ENCODE peak calls at places on chromosome 6, in nine cellular contexts. One of them, this sample, is unnamed.

GRCh38 chr6:149236584-149236983 is 80.9 kb upstream of the TAB2 start:
- DNase-seq in DMS53: peak
- DNase-seq in DMS 273 treated with DMSO at 0.1 percent for 48 hours: peak
- DNase-seq in AG04449: no peak
- DNase-seq in HCT116: no peak
- DNase-seq in nephron progenitor cell: no peak
- DNase-seq in KG1: no peak
- DNase-seq in ovary: no peak
- DNase-seq in T-helper 1 cell: no peak
- DNase-seq in this sample: no peak

GRCh38 chr6:47288245-47289090 is 21.2 kb downstream of the TNFRSF21 start:
- DNase-seq in DMS53: peak
- DNase-seq in DMS 273 treated with DMSO at 0.1 percent for 48 hours: peak
- DNase-seq in AG04449: no peak
- DNase-seq in HCT116: no peak
- DNase-seq in nephron progenitor cell: peak
- DNase-seq in KG1: no peak
- DNase-seq in ovary: no peak
- DNase-seq in T-helper 1 cell: no peak
- DNase-seq in this sample: no peak

GRCh38 chr6:16803294-16804006 is 42.2 kb upstream of the ATXN1 start:
- DNase-seq in DMS53: no peak
- DNase-seq in DMS 273 treated with DMSO at 0.1 percent for 48 hours: no peak
- DNase-seq in AG04449: peak
- DNase-seq in HCT116: no peak
- DNase-seq in nephron progenitor cell: peak
- DNase-seq in KG1: no peak
- DNase-seq in ovary: peak
- DNase-seq in T-helper 1 cell: no peak
- DNase-seq in this sample: no peak

GRCh38 chr6:24755284-24755683 is 19.5 kb upstream of the GMNN start:
- DNase-seq in DMS53: peak
- DNase-seq in DMS 273 treated with DMSO at 0.1 percent for 48 hours: no peak
- DNase-seq in AG04449: no peak
- DNase-seq in HCT116: no peak
- DNase-seq in nephron progenitor cell: no peak
- DNase-seq in KG1: no peak
- DNase-seq in ovary: no peak
- DNase-seq in T-helper 1 cell: no peak
- DNase-seq in this sample: no peak

GRCh38 chr6:4774296-4774695 is 1.9 kb upstream of the CDYL start:
- DNase-seq in DMS53: no peak
- DNase-seq in DMS 273 treated with DMSO at 0.1 percent for 48 hours: no peak
- DNase-seq in AG04449: no peak
- DNase-seq in HCT116: no peak
- DNase-seq in nephron progenitor cell: no peak
- DNase-seq in KG1: no peak
- DNase-seq in ovary: no peak
- DNase-seq in T-helper 1 cell: no peak
- DNase-seq in this sample: no peak

GRCh38 chr6:3789018-3789895 is 37.7 kb upstream of the PXDC1 start:
- DNase-seq in DMS53: no peak
- DNase-seq in DMS 273 treated with DMSO at 0.1 percent for 48 hours: no peak
- DNase-seq in AG04449: no peak
- DNase-seq in HCT116: no peak
- DNase-seq in nephron progenitor cell: no peak
- DNase-seq in KG1: no peak
- DNase-seq in ovary: no peak
- DNase-seq in T-helper 1 cell: no peak
- DNase-seq in this sample: no peak

GRCh38 chr6:18598865-18599264 is 211.7 kb downstream of the RNF144B start:
- DNase-seq in DMS53: no peak
- DNase-seq in DMS 273 treated with DMSO at 0.1 percent for 48 hours: no peak
- DNase-seq in AG04449: no peak
- DNase-seq in HCT116: no peak
- DNase-seq in nephron progenitor cell: no peak
- DNase-seq in KG1: no peak
- DNase-seq in ovary: no peak
- DNase-seq in T-helper 1 cell: no peak
- DNase-seq in this sample: no peak

GRCh38 chr6:80477591-80478370 is 371.3 kb downstream of the BCKDHB start:
- DNase-seq in DMS53: no peak
- DNase-seq in DMS 273 treated with DMSO at 0.1 percent for 48 hours: no peak
- DNase-seq in AG04449: no peak
- DNase-seq in HCT116: no peak
- DNase-seq in nephron progenitor cell: no peak
- DNase-seq in KG1: no peak
- DNase-seq in ovary: no peak
- DNase-seq in T-helper 1 cell: no peak
- DNase-seq in this sample: no peak

GRCh38 chr6:96015791-96016776 is at the start of gene FUT9:
- DNase-seq in DMS53: peak
- DNase-seq in DMS 273 treated with DMSO at 0.1 percent for 48 hours: peak
- DNase-seq in AG04449: no peak
- DNase-seq in HCT116: no peak
- DNase-seq in nephron progenitor cell: peak
- DNase-seq in KG1: no peak
- DNase-seq in ovary: no peak
- DNase-seq in T-helper 1 cell: no peak
- DNase-seq in this sample: peak

GRCh38 chr6:110708295-110708965 is 106.8 kb downstream of the CDK19 start:
- DNase-seq in DMS53: no peak
- DNase-seq in DMS 273 treated with DMSO at 0.1 percent for 48 hours: no peak
- DNase-seq in AG04449: peak
- DNase-seq in HCT116: no peak
- DNase-seq in nephron progenitor cell: no peak
- DNase-seq in KG1: no peak
- DNase-seq in ovary: no peak
- DNase-seq in T-helper 1 cell: no peak
- DNase-seq in this sample: no peak

GRCh38 chr6:155201461-155202226 is 62.2 kb upstream of the CLDN20 start:
- DNase-seq in DMS53: no peak
- DNase-seq in DMS 273 treated with DMSO at 0.1 percent for 48 hours: no peak
- DNase-seq in AG04449: peak
- DNase-seq in HCT116: peak
- DNase-seq in nephron progenitor cell: no peak
- DNase-seq in KG1: no peak
- DNase-seq in ovary: no peak
- DNase-seq in T-helper 1 cell: no peak
- DNase-seq in this sample: no peak

GRCh38 chr6:89954721-89955148 is 60.5 kb downstream of the GJA10 start:
- DNase-seq in DMS53: no peak
- DNase-seq in DMS 273 treated with DMSO at 0.1 percent for 48 hours: no peak
- DNase-seq in AG04449: no peak
- DNase-seq in HCT116: no peak
- DNase-seq in nephron progenitor cell: no peak
- DNase-seq in KG1: no peak
- DNase-seq in ovary: no peak
- DNase-seq in T-helper 1 cell: no peak
- DNase-seq in this sample: no peak

GRCh38 chr6:120785459-120786086 is 548.7 kb downstream of the TBC1D32 start:
- DNase-seq in DMS53: no peak
- DNase-seq in DMS 273 treated with DMSO at 0.1 percent for 48 hours: no peak
- DNase-seq in AG04449: no peak
- DNase-seq in HCT116: no peak
- DNase-seq in nephron progenitor cell: no peak
- DNase-seq in KG1: no peak
- DNase-seq in ovary: no peak
- DNase-seq in T-helper 1 cell: no peak
- DNase-seq in this sample: no peak

GRCh38 chr6:48036316-48036715 is 74.7 kb downstream of the PTCHD4 start:
- DNase-seq in DMS53: no peak
- DNase-seq in DMS 273 treated with DMSO at 0.1 percent for 48 hours: no peak
- DNase-seq in AG04449: no peak
- DNase-seq in HCT116: no peak
- DNase-seq in nephron progenitor cell: no peak
- DNase-seq in KG1: no peak
- DNase-seq in ovary: no peak
- DNase-seq in T-helper 1 cell: no peak
- DNase-seq in this sample: no peak

GRCh38 chr6:165556116-165556843 is 106.8 kb downstream of the PDE10A start:
- DNase-seq in DMS53: peak
- DNase-seq in DMS 273 treated with DMSO at 0.1 percent for 48 hours: no peak
- DNase-seq in AG04449: no peak
- DNase-seq in HCT116: no peak
- DNase-seq in nephron progenitor cell: no peak
- DNase-seq in KG1: no peak
- DNase-seq in ovary: no peak
- DNase-seq in T-helper 1 cell: no peak
- DNase-seq in this sample: no peak

GRCh38 chr6:132663661-132664060 is 4.7 kb upstream of the TAAR1 start:
- DNase-seq in DMS53: no peak
- DNase-seq in DMS 273 treated with DMSO at 0.1 percent for 48 hours: no peak
- DNase-seq in AG04449: no peak
- DNase-seq in HCT116: no peak
- DNase-seq in nephron progenitor cell: no peak
- DNase-seq in KG1: no peak
- DNase-seq in ovary: no peak
- DNase-seq in T-helper 1 cell: no peak
- DNase-seq in this sample: no peak

GRCh38 chr6:165850434-165851019 is 187.5 kb upstream of the PDE10A start:
- DNase-seq in DMS53: peak
- DNase-seq in DMS 273 treated with DMSO at 0.1 percent for 48 hours: peak
- DNase-seq in AG04449: no peak
- DNase-seq in HCT116: peak
- DNase-seq in nephron progenitor cell: peak
- DNase-seq in KG1: peak
- DNase-seq in ovary: peak
- DNase-seq in T-helper 1 cell: no peak
- DNase-seq in this sample: peak

GRCh38 chr6:1175877-1176276 is 136.0 kb upstream of the FOXQ1 start:
- DNase-seq in DMS53: no peak
- DNase-seq in DMS 273 treated with DMSO at 0.1 percent for 48 hours: no peak
- DNase-seq in AG04449: no peak
- DNase-seq in HCT116: no peak
- DNase-seq in nephron progenitor cell: no peak
- DNase-seq in KG1: no peak
- DNase-seq in ovary: no peak
- DNase-seq in T-helper 1 cell: no peak
- DNase-seq in this sample: no peak

GRCh38 chr6:133499662-133500061 is 258.5 kb downstream of the EYA4 start:
- DNase-seq in DMS53: no peak
- DNase-seq in DMS 273 treated with DMSO at 0.1 percent for 48 hours: no peak
- DNase-seq in AG04449: no peak
- DNase-seq in HCT116: no peak
- DNase-seq in nephron progenitor cell: no peak
- DNase-seq in KG1: no peak
- DNase-seq in ovary: no peak
- DNase-seq in T-helper 1 cell: no peak
- DNase-seq in this sample: no peak

GRCh38 chr6:31943742-31944141 is 2.2 kb upstream of the CFB start:
- DNase-seq in DMS53: no peak
- DNase-seq in DMS 273 treated with DMSO at 0.1 percent for 48 hours: no peak
- DNase-seq in AG04449: no peak
- DNase-seq in HCT116: no peak
- DNase-seq in nephron progenitor cell: no peak
- DNase-seq in KG1: no peak
- DNase-seq in ovary: no peak
- DNase-seq in T-helper 1 cell: no peak
- DNase-seq in this sample: no peak